ENCODE peak calls at places on chromosomes 6 and 20, in five cellular contexts. One of them, this sample, is unnamed.

GRCh38 chr6:166910601-166911000 is 45.7 kb downstream of the RNASET2 start:
- DNase-seq in astrocyte: peak; percentile 49
- DNase-seq in left ventricle myocardium inferior: no peak
- DNase-seq in CD8-positive, alpha-beta memory T cell: no peak
- DNase-seq in HCT116: no peak
- DNase-seq in this sample: no peak

GRCh38 chr20:2596673-2597279 is 55.7 kb upstream of the NOP56 start:
- DNase-seq in CD8-positive, alpha-beta memory T cell: no peak
- DNase-seq in astrocyte: no peak
- DNase-seq in HCT116: no peak
- DNase-seq in left ventricle myocardium inferior: no peak
- DNase-seq in this sample: no peak

GRCh38 chr6:150238294-150238693 is 95.5 kb downstream of the PPP1R14C start:
- DNase-seq in left ventricle myocardium inferior: peak; percentile 47
- DNase-seq in CD8-positive, alpha-beta memory T cell: no peak
- DNase-seq in astrocyte: no peak
- DNase-seq in HCT116: no peak
- DNase-seq in this sample: peak; percentile 75

GRCh38 chr20:35264755-35265154 is 13.2 kb downstream of the MMP24OS start:
- DNase-seq in CD8-positive, alpha-beta memory T cell: no peak
- DNase-seq in astrocyte: peak; percentile 33
- DNase-seq in HCT116: no peak
- DNase-seq in left ventricle myocardium inferior: no peak
- DNase-seq in this sample: peak; percentile 65

GRCh38 chr6:129893513-129894098 is 32.5 kb upstream of the TMEM244 start:
- DNase-seq in HCT116: no peak
- DNase-seq in left ventricle myocardium inferior: no peak
- DNase-seq in astrocyte: peak; percentile 20
- DNase-seq in CD8-positive, alpha-beta memory T cell: no peak
- DNase-seq in this sample: no peak

GRCh38 chr6:30348957-30349356 is 4.0 kb downstream of the RPP21 start:
- DNase-seq in astrocyte: no peak
- DNase-seq in HCT116: no peak
- DNase-seq in CD8-positive, alpha-beta memory T cell: no peak
- DNase-seq in left ventricle myocardium inferior: no peak
- DNase-seq in this sample: no peak

GRCh38 chr20:41135187-41135887 is 2.0 kb upstream of the PLCG1 start:
- DNase-seq in HCT116: peak; percentile 32
- DNase-seq in left ventricle myocardium inferior: no peak
- DNase-seq in CD8-positive, alpha-beta memory T cell: peak; percentile 53
- DNase-seq in astrocyte: no peak
- DNase-seq in this sample: peak; percentile 52

GRCh38 chr6:25428758-25429317 is 149.7 kb downstream of the CARMIL1 start:
- DNase-seq in CD8-positive, alpha-beta memory T cell: no peak
- DNase-seq in HCT116: no peak
- DNase-seq in astrocyte: peak; percentile 7
- DNase-seq in left ventricle myocardium inferior: no peak
- DNase-seq in this sample: no peak

GRCh38 chr6:10746915-10747250 is 722 bp upstream of the TMEM14B start:
- DNase-seq in CD8-positive, alpha-beta memory T cell: no peak
- DNase-seq in HCT116: no peak
- DNase-seq in left ventricle myocardium inferior: no peak
- DNase-seq in astrocyte: no peak
- DNase-seq in this sample: no peak

GRCh38 chr6:132399376-132400074 is 1.8 kb downstream of the MOXD1 start:
- DNase-seq in astrocyte: peak; percentile 83
- DNase-seq in HCT116: no peak
- DNase-seq in left ventricle myocardium inferior: no peak
- DNase-seq in CD8-positive, alpha-beta memory T cell: no peak
- DNase-seq in this sample: no peak

GRCh38 chr6:149419696-149420404 is 19.8 kb downstream of the SUMO4 start:
- DNase-seq in CD8-positive, alpha-beta memory T cell: no peak
- DNase-seq in astrocyte: no peak
- DNase-seq in left ventricle myocardium inferior: no peak
- DNase-seq in HCT116: no peak
- DNase-seq in this sample: no peak

GRCh38 chr20:42938486-42939205 is 251.1 kb downstream of the PTPRT start:
- DNase-seq in CD8-positive, alpha-beta memory T cell: no peak
- DNase-seq in astrocyte: no peak
- DNase-seq in HCT116: no peak
- DNase-seq in left ventricle myocardium inferior: no peak
- DNase-seq in this sample: no peak

GRCh38 chr6:163688971-163689370 is 274.5 kb downstream of the QKI start:
- DNase-seq in HCT116: no peak
- DNase-seq in CD8-positive, alpha-beta memory T cell: no peak
- DNase-seq in astrocyte: no peak
- DNase-seq in left ventricle myocardium inferior: no peak
- DNase-seq in this sample: no peak

GRCh38 chr6:112690497-112691202 is 343.5 kb downstream of the RFPL4B start:
- DNase-seq in left ventricle myocardium inferior: no peak
- DNase-seq in astrocyte: peak; percentile 86
- DNase-seq in CD8-positive, alpha-beta memory T cell: no peak
- DNase-seq in HCT116: no peak
- DNase-seq in this sample: no peak

GRCh38 chr6:53833147-53833546 is 38.3 kb downstream of the LRRC1 start:
- DNase-seq in CD8-positive, alpha-beta memory T cell: no peak
- DNase-seq in HCT116: no peak
- DNase-seq in left ventricle myocardium inferior: no peak
- DNase-seq in astrocyte: no peak
- DNase-seq in this sample: no peak

GRCh38 chr6:138719744-138720143 is 53.8 kb upstream of the CCDC28A start:
- DNase-seq in HCT116: no peak
- DNase-seq in CD8-positive, alpha-beta memory T cell: no peak
- DNase-seq in astrocyte: no peak
- DNase-seq in left ventricle myocardium inferior: no peak
- DNase-seq in this sample: no peak

GRCh38 chr20:14951707-14952106 is 614.3 kb upstream of the FLRT3 start:
- DNase-seq in CD8-positive, alpha-beta memory T cell: no peak
- DNase-seq in left ventricle myocardium inferior: no peak
- DNase-seq in astrocyte: peak; percentile 50
- DNase-seq in HCT116: no peak
- DNase-seq in this sample: no peak

GRCh38 chr6:139133733-139134360 is 1.0 kb upstream of the HECA start:
- DNase-seq in HCT116: no peak
- DNase-seq in CD8-positive, alpha-beta memory T cell: no peak
- DNase-seq in left ventricle myocardium inferior: no peak
- DNase-seq in astrocyte: no peak
- DNase-seq in this sample: no peak

GRCh38 chr6:20589266-20589665 is 55.0 kb downstream of the CDKAL1 start:
- DNase-seq in left ventricle myocardium inferior: no peak
- DNase-seq in astrocyte: peak; percentile 25
- DNase-seq in CD8-positive, alpha-beta memory T cell: no peak
- DNase-seq in HCT116: no peak
- DNase-seq in this sample: no peak

GRCh38 chr6:126076992-126077664 is 90.8 kb downstream of the TRMT11 start:
- DNase-seq in astrocyte: no peak
- DNase-seq in left ventricle myocardium inferior: no peak
- DNase-seq in CD8-positive, alpha-beta memory T cell: no peak
- DNase-seq in HCT116: no peak
- DNase-seq in this sample: no peak

GRCh38 chr6:112502348-112503130 is 155.4 kb downstream of the RFPL4B start:
- DNase-seq in CD8-positive, alpha-beta memory T cell: no peak
- DNase-seq in left ventricle myocardium inferior: no peak
- DNase-seq in HCT116: no peak
- DNase-seq in astrocyte: peak; percentile 39
- DNase-seq in this sample: no peak

GRCh38 chr6:38151580-38152500 is 332.3 kb downstream of the ZFAND3 start:
- DNase-seq in HCT116: no peak
- DNase-seq in left ventricle myocardium inferior: no peak
- DNase-seq in CD8-positive, alpha-beta memory T cell: no peak
- DNase-seq in astrocyte: no peak
- DNase-seq in this sample: peak; percentile 63

GRCh38 chr20:19784511-19785172 is 26.6 kb downstream of the RIN2 start:
- DNase-seq in HCT116: peak; percentile 77
- DNase-seq in left ventricle myocardium inferior: peak; percentile 53
- DNase-seq in CD8-positive, alpha-beta memory T cell: no peak
- DNase-seq in astrocyte: peak; percentile 77
- DNase-seq in this sample: peak; percentile 53

GRCh38 chr6:85726206-85726605 is 83.5 kb upstream of the SYNCRIP start:
- DNase-seq in left ventricle myocardium inferior: no peak
- DNase-seq in astrocyte: no peak
- DNase-seq in CD8-positive, alpha-beta memory T cell: no peak
- DNase-seq in HCT116: peak; percentile 19
- DNase-seq in this sample: no peak

GRCh38 chr6:41519748-41520699 is 26.2 kb upstream of the FOXP4 start:
- DNase-seq in astrocyte: no peak
- DNase-seq in CD8-positive, alpha-beta memory T cell: no peak
- DNase-seq in left ventricle myocardium inferior: no peak
- DNase-seq in HCT116: no peak
- DNase-seq in this sample: peak; percentile 42

GRCh38 chr6:107977283-107977682 is 19.3 kb upstream of the SEC63 start:
- DNase-seq in astrocyte: peak; percentile 17
- DNase-seq in HCT116: no peak
- DNase-seq in left ventricle myocardium inferior: no peak
- DNase-seq in CD8-positive, alpha-beta memory T cell: no peak
- DNase-seq in this sample: no peak

DNA sequence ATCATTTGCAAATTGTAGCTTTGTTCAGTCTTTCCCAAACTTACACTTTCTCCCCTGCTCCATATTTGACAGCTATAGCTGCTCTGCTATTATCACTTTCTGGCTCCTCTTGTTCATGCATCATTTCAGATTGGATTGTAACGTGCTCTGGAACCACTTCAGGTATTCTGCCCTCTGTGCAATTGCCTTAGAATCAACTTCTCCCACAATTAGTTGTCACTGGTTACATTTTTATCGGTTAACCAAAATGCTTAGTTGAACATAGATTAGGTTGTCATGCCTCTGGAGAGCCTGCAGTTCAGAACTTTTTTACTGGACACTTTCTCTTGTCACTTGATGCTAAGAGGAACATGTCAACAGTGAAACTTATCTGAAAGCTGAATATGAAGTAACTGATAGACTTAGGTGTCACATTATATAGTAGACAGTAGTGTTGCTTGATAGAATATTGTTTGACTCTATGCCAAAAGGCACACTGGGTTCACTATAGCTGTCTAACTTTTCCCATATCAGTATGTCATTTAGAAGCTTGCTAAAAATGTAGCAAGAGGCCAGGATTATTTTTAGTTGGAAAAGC is 127.7 kb upstream of the PTPRK start:
- DNase-seq in astrocyte: no peak
- DNase-seq in HCT116: no peak
- DNase-seq in CD8-positive, alpha-beta memory T cell: no peak
- DNase-seq in left ventricle myocardium inferior: no peak
- DNase-seq in this sample: no peak
- H3K4me3 ChIP-seq in astrocyte: no peak overlapping the region
- H3K4me3 ChIP-seq in HCT116: no peak overlapping the region
- H3K4me3 ChIP-seq in CD8-positive, alpha-beta memory T cell: no peak overlapping the region
- H3K4me3 ChIP-seq in left ventricle myocardium inferior: peak overlapping the region; percentile 54
- H3K4me3 ChIP-seq in this sample: no peak overlapping the region

DNA sequence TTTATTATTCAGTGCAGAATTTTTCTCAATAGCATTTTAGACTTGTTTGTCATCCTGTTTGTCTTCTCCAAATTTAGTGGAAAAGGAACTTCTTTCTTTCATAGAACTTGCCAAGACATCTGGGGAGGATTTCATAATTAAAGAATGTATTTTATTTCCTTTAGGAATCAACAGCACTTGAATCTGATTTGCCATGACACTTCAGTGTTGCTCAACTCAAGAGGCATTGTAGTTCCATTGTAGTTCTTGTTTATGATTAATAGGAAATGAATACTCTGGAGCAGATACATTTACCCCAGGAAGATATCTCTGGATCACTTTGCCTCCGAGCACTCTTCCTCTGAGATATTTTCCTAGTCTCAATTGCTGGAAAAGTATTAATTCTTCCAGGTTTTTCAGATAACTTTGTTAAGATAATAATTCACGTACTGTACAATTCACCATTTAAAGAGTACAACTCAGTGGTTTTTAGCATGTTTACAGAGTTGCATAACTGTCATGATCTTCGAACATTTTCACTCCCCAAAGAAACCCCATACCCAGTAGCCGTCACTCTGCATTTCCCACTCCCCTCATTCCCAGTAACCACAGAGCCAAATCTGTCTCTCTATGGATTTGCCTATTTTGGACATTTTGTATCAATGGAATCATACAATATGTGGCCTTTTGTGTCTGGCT is 29.7 kb downstream of the AKAP12 start:
- DNase-seq in left ventricle myocardium inferior: no peak
- DNase-seq in HCT116: no peak
- DNase-seq in astrocyte: peak; percentile 81
- DNase-seq in CD8-positive, alpha-beta memory T cell: no peak
- DNase-seq in this sample: no peak
- H3K27ac ChIP-seq in left ventricle myocardium inferior: peak overlapping the region; percentile 67
- H3K27ac ChIP-seq in HCT116: no peak overlapping the region
- H3K27ac ChIP-seq in astrocyte: no peak overlapping the region
- H3K27ac ChIP-seq in CD8-positive, alpha-beta memory T cell: no peak overlapping the region
- H3K27ac ChIP-seq in this sample: no peak overlapping the region

GRCh38 chr6:100463685-100464161 is 998 bp downstream of the SIM1 start:
- DNase-seq in left ventricle myocardium inferior: no peak
- DNase-seq in CD8-positive, alpha-beta memory T cell: no peak
- DNase-seq in astrocyte: no peak
- DNase-seq in HCT116: no peak
- DNase-seq in this sample: no peak

GRCh38 chr6:100464162-100464851 is 414 bp downstream of the SIM1 start:
- DNase-seq in astrocyte: no peak
- DNase-seq in HCT116: no peak
- DNase-seq in CD8-positive, alpha-beta memory T cell: no peak
- DNase-seq in left ventricle myocardium inferior: no peak
- DNase-seq in this sample: peak; percentile 66

GRCh38 chr6:100466410-100467143 is 1.9 kb upstream of the SIM1 start:
- DNase-seq in HCT116: no peak
- DNase-seq in CD8-positive, alpha-beta memory T cell: no peak
- DNase-seq in astrocyte: no peak
- DNase-seq in left ventricle myocardium inferior: no peak
- DNase-seq in this sample: no peak

GRCh38 chr6:100465701-100466409 is 1.1 kb upstream of the SIM1 start:
- DNase-seq in astrocyte: no peak
- DNase-seq in left ventricle myocardium inferior: no peak
- DNase-seq in CD8-positive, alpha-beta memory T cell: no peak
- DNase-seq in HCT116: no peak
- DNase-seq in this sample: no peak

GRCh38 chr6:100464910-100465700 is at the start of gene SIM1:
- DNase-seq in HCT116: no peak
- DNase-seq in CD8-positive, alpha-beta memory T cell: no peak
- DNase-seq in left ventricle myocardium inferior: peak; percentile 46
- DNase-seq in astrocyte: peak; percentile 40
- DNase-seq in this sample: no peak
- H3K4me3 ChIP-seq in HCT116: no peak within 1 kb of the TSS
- H3K4me3 ChIP-seq in CD8-positive, alpha-beta memory T cell: no peak within 1 kb of the TSS
- H3K4me3 ChIP-seq in left ventricle myocardium inferior: peak within 1 kb of the TSS; percentile 53
- H3K4me3 ChIP-seq in astrocyte: peak within 1 kb of the TSS; percentile 40
- H3K4me3 ChIP-seq in this sample: no peak within 1 kb of the TSS

GRCh38 chr6:145815875-145816274 is 1.3 kb upstream of the FBXO30 start:
- DNase-seq in left ventricle myocardium inferior: no peak
- DNase-seq in CD8-positive, alpha-beta memory T cell: no peak
- DNase-seq in HCT116: no peak
- DNase-seq in astrocyte: no peak
- DNase-seq in this sample: no peak

GRCh38 chr6:145814035-145814500 is 527 bp downstream of the FBXO30 start:
- DNase-seq in CD8-positive, alpha-beta memory T cell: peak; percentile 3
- DNase-seq in HCT116: no peak
- DNase-seq in left ventricle myocardium inferior: peak; percentile 33
- DNase-seq in astrocyte: peak; percentile 34
- DNase-seq in this sample: peak; percentile 31

GRCh38 chr6:145814501-145815350 is at the start of gene FBXO30:
- DNase-seq in CD8-positive, alpha-beta memory T cell: peak; percentile 83
- DNase-seq in astrocyte: peak; percentile 72
- DNase-seq in left ventricle myocardium inferior: peak; percentile 93
- DNase-seq in HCT116: peak; percentile 54
- DNase-seq in this sample: peak; percentile 93

GRCh38 chr6:145815351-145815772 is 767 bp upstream of the FBXO30 start:
- DNase-seq in HCT116: no peak
- DNase-seq in left ventricle myocardium inferior: peak; percentile 16
- DNase-seq in CD8-positive, alpha-beta memory T cell: no peak
- DNase-seq in astrocyte: peak; percentile 15
- DNase-seq in this sample: no peak

GRCh38 chr6:145816392-145816791 is 1.8 kb upstream of the FBXO30 start:
- DNase-seq in left ventricle myocardium inferior: no peak
- DNase-seq in CD8-positive, alpha-beta memory T cell: no peak
- DNase-seq in HCT116: no peak
- DNase-seq in astrocyte: no peak
- DNase-seq in this sample: no peak
- H3K27ac ChIP-seq in left ventricle myocardium inferior: no peak overlapping the region
- H3K27ac ChIP-seq in CD8-positive, alpha-beta memory T cell: no peak overlapping the region
- H3K27ac ChIP-seq in HCT116: no peak overlapping the region
- H3K27ac ChIP-seq in astrocyte: no peak overlapping the region
- H3K27ac ChIP-seq in this sample: no peak overlapping the region